ENCODE peak calls at places on chromosomes 2 and 18, in five cellular contexts. One of them, this sample, is unnamed.

GRCh38 chr2:71669058-71669456 is 215.7 kb downstream of the DYSF start:
- DNase-seq in neural progenitor cell: no peak
- DNase-seq in GM23248: no peak
- DNase-seq in fibroblast of lung: no peak
- DNase-seq in HepG2: no peak
- DNase-seq in this sample: no peak

GRCh38 chr2:158291544-158292175 is 164.9 kb downstream of the CCDC148 start:
- DNase-seq in GM23248: no peak
- DNase-seq in neural progenitor cell: no peak
- DNase-seq in HepG2: no peak
- DNase-seq in fibroblast of lung: no peak
- DNase-seq in this sample: no peak

GRCh38 chr2:111071480-111072143 is 49.1 kb upstream of the BCL2L11 start:
- DNase-seq in fibroblast of lung: peak; percentile 82
- DNase-seq in neural progenitor cell: no peak
- DNase-seq in GM23248: peak; percentile 59
- DNase-seq in HepG2: no peak
- DNase-seq in this sample: peak; percentile 45

GRCh38 chr18:51077217-51077616 is 47.2 kb downstream of the SMAD4 start:
- DNase-seq in neural progenitor cell: no peak
- DNase-seq in HepG2: no peak
- DNase-seq in fibroblast of lung: peak; percentile 81
- DNase-seq in GM23248: peak; percentile 80
- DNase-seq in this sample: no peak

GRCh38 chr2:176669398-176670174 is 400.3 kb downstream of the MTX2 start:
- DNase-seq in GM23248: peak; percentile 32
- DNase-seq in neural progenitor cell: no peak
- DNase-seq in fibroblast of lung: no peak
- DNase-seq in HepG2: no peak
- DNase-seq in this sample: peak; percentile 56

GRCh38 chr2:109463891-109464290 is 149.9 kb downstream of the SEPTIN10 start:
- DNase-seq in neural progenitor cell: no peak
- DNase-seq in HepG2: no peak
- DNase-seq in fibroblast of lung: no peak
- DNase-seq in GM23248: no peak
- DNase-seq in this sample: no peak

GRCh38 chr2:26615336-26616031 is 25.7 kb downstream of the CIB4 start:
- DNase-seq in fibroblast of lung: no peak
- DNase-seq in GM23248: no peak
- DNase-seq in HepG2: no peak
- DNase-seq in neural progenitor cell: no peak
- DNase-seq in this sample: peak; percentile 64

GRCh38 chr2:215619022-215619958 is 183.4 kb upstream of the FN1 start:
- DNase-seq in neural progenitor cell: peak; percentile 66
- DNase-seq in GM23248: peak; percentile 37
- DNase-seq in fibroblast of lung: peak; percentile 94
- DNase-seq in HepG2: peak; percentile 100
- DNase-seq in this sample: peak; percentile 80

GRCh38 chr2:120520929-120521912 is 175.3 kb downstream of the INHBB start:
- DNase-seq in fibroblast of lung: no peak
- DNase-seq in neural progenitor cell: peak; percentile 60
- DNase-seq in HepG2: peak; percentile 60
- DNase-seq in GM23248: peak; percentile 57
- DNase-seq in this sample: peak; percentile 85

GRCh38 chr18:38606841-38607240 is 1041.2 kb upstream of the CELF4 start:
- DNase-seq in HepG2: no peak
- DNase-seq in neural progenitor cell: no peak
- DNase-seq in GM23248: no peak
- DNase-seq in fibroblast of lung: no peak
- DNase-seq in this sample: no peak

GRCh38 chr2:133602538-133602937 is 34.3 kb upstream of the NCKAP5 start:
- DNase-seq in GM23248: peak; percentile 50
- DNase-seq in HepG2: no peak
- DNase-seq in fibroblast of lung: no peak
- DNase-seq in neural progenitor cell: no peak
- DNase-seq in this sample: no peak

GRCh38 chr2:2877427-2877826 is 500.2 kb downstream of the EIPR1 start:
- DNase-seq in GM23248: no peak
- DNase-seq in fibroblast of lung: no peak
- DNase-seq in neural progenitor cell: no peak
- DNase-seq in HepG2: no peak
- DNase-seq in this sample: no peak

GRCh38 chr18:23872701-23873550 is 141.6 kb upstream of the TTC39C start:
- DNase-seq in HepG2: no peak
- DNase-seq in fibroblast of lung: no peak
- DNase-seq in GM23248: no peak
- DNase-seq in neural progenitor cell: no peak
- DNase-seq in this sample: no peak

GRCh38 chr2:5915926-5916325 is 223.7 kb downstream of the SOX11 start:
- DNase-seq in fibroblast of lung: peak; percentile 38
- DNase-seq in GM23248: peak; percentile 0
- DNase-seq in neural progenitor cell: peak; percentile 48
- DNase-seq in HepG2: peak; percentile 16
- DNase-seq in this sample: peak; percentile 92

GRCh38 chr18:35095983-35096676 is 54.9 kb downstream of the MAPRE2 start:
- DNase-seq in fibroblast of lung: peak; percentile 59
- DNase-seq in HepG2: no peak
- DNase-seq in neural progenitor cell: no peak
- DNase-seq in GM23248: peak; percentile 32
- DNase-seq in this sample: no peak

GRCh38 chr2:74333896-74334586 is 9.2 kb downstream of the SLC4A5 start:
- DNase-seq in neural progenitor cell: no peak
- DNase-seq in HepG2: no peak
- DNase-seq in fibroblast of lung: no peak
- DNase-seq in GM23248: no peak
- DNase-seq in this sample: no peak

GRCh38 chr2:36271266-36271665 is 84.3 kb upstream of the CRIM1 start:
- DNase-seq in HepG2: no peak
- DNase-seq in GM23248: no peak
- DNase-seq in neural progenitor cell: no peak
- DNase-seq in fibroblast of lung: no peak
- DNase-seq in this sample: no peak

GRCh38 chr2:88307817-88308216 is 137.7 kb downstream of the THNSL2 start:
- DNase-seq in neural progenitor cell: peak; percentile 24
- DNase-seq in GM23248: peak; percentile 40
- DNase-seq in HepG2: peak; percentile 65
- DNase-seq in fibroblast of lung: no peak
- DNase-seq in this sample: peak; percentile 74

GRCh38 chr2:85250045-85250444 is 77.7 kb downstream of the TGOLN2 start:
- DNase-seq in neural progenitor cell: no peak
- DNase-seq in fibroblast of lung: no peak
- DNase-seq in HepG2: no peak
- DNase-seq in GM23248: peak; percentile 36
- DNase-seq in this sample: no peak

GRCh38 chr2:27888790-27889189 is 1.4 kb downstream of the RBKS start:
- DNase-seq in GM23248: peak; percentile 65
- DNase-seq in neural progenitor cell: no peak
- DNase-seq in fibroblast of lung: peak; percentile 72
- DNase-seq in HepG2: no peak
- DNase-seq in this sample: no peak

GRCh38 chr2:190578158-190579057 is 43.9 kb upstream of the NEMP2 start:
- DNase-seq in fibroblast of lung: peak; percentile 23
- DNase-seq in HepG2: peak; percentile 66
- DNase-seq in neural progenitor cell: no peak
- DNase-seq in GM23248: peak; percentile 31
- DNase-seq in this sample: peak; percentile 44

GRCh38 chr2:45004569-45005181 is 4.6 kb downstream of the SIX2 start:
- DNase-seq in HepG2: no peak
- DNase-seq in GM23248: peak; percentile 35
- DNase-seq in fibroblast of lung: no peak
- DNase-seq in neural progenitor cell: peak; percentile 71
- DNase-seq in this sample: no peak

GRCh38 chr18:2920546-2921343 is 73.9 kb downstream of the EMILIN2 start:
- DNase-seq in HepG2: no peak
- DNase-seq in GM23248: no peak
- DNase-seq in fibroblast of lung: no peak
- DNase-seq in neural progenitor cell: no peak
- DNase-seq in this sample: no peak
- H3K36me3 ChIP-seq in HepG2: peaks cover 36% of the 10 kb centered on the region
- H3K36me3 ChIP-seq in GM23248: peaks cover 9% of the 10 kb centered on the region
- H3K36me3 ChIP-seq in fibroblast of lung: peaks cover 30% of the 10 kb centered on the region
- H3K36me3 ChIP-seq in neural progenitor cell: peaks cover 6% of the 10 kb centered on the region
- H3K36me3 ChIP-seq in this sample: peaks cover 3% of the 10 kb centered on the region

GRCh38 chr2:171200469-171200868 is 39.8 kb upstream of the TLK1 start:
- DNase-seq in neural progenitor cell: no peak
- DNase-seq in GM23248: no peak
- DNase-seq in fibroblast of lung: no peak
- DNase-seq in HepG2: no peak
- DNase-seq in this sample: no peak

GRCh38 chr2:171205551-171205950 is 44.9 kb upstream of the TLK1 start:
- DNase-seq in neural progenitor cell: no peak
- DNase-seq in HepG2: no peak
- DNase-seq in GM23248: no peak
- DNase-seq in fibroblast of lung: no peak
- DNase-seq in this sample: no peak

GRCh38 chr2:171206422-171207115 is 45.9 kb upstream of the TLK1 start:
- DNase-seq in neural progenitor cell: no peak
- DNase-seq in GM23248: no peak
- DNase-seq in HepG2: no peak
- DNase-seq in fibroblast of lung: no peak
- DNase-seq in this sample: no peak

GRCh38 chr2:171201767-171202166 is 41.1 kb upstream of the TLK1 start:
- DNase-seq in neural progenitor cell: no peak
- DNase-seq in HepG2: no peak
- DNase-seq in GM23248: no peak
- DNase-seq in fibroblast of lung: no peak
- DNase-seq in this sample: no peak
- H2AFZ ChIP-seq in neural progenitor cell: no peak overlapping the region
- H2AFZ ChIP-seq in HepG2: no peak overlapping the region
- H2AFZ ChIP-seq in GM23248: no peak overlapping the region
- H2AFZ ChIP-seq in fibroblast of lung: no peak overlapping the region
- H2AFZ ChIP-seq in this sample: no peak overlapping the region

GRCh38 chr2:195602687-195603086 is 54.3 kb upstream of the SLC39A10 start:
- DNase-seq in fibroblast of lung: no peak
- DNase-seq in HepG2: no peak
- DNase-seq in neural progenitor cell: no peak
- DNase-seq in GM23248: no peak
- DNase-seq in this sample: no peak
- H3K36me3 ChIP-seq in fibroblast of lung: no peaks in the 10 kb centered on the region
- H3K36me3 ChIP-seq in HepG2: no peaks in the 10 kb centered on the region
- H3K36me3 ChIP-seq in neural progenitor cell: no peaks in the 10 kb centered on the region
- H3K36me3 ChIP-seq in GM23248: no peaks in the 10 kb centered on the region
- H3K36me3 ChIP-seq in this sample: no peaks in the 10 kb centered on the region

GRCh38 chr2:12456293-12457151 is 260.2 kb upstream of the TRIB2 start:
- DNase-seq in fibroblast of lung: peak; percentile 98
- DNase-seq in neural progenitor cell: peak; percentile 24
- DNase-seq in HepG2: peak; percentile 95
- DNase-seq in GM23248: peak; percentile 99
- DNase-seq in this sample: peak; percentile 82
- H2AFZ ChIP-seq in fibroblast of lung: no peak overlapping the region
- H2AFZ ChIP-seq in neural progenitor cell: no peak overlapping the region
- H2AFZ ChIP-seq in HepG2: no peak overlapping the region
- H2AFZ ChIP-seq in GM23248: peak overlapping the region; percentile 1
- H2AFZ ChIP-seq in this sample: peak overlapping the region; percentile 85

DNA sequence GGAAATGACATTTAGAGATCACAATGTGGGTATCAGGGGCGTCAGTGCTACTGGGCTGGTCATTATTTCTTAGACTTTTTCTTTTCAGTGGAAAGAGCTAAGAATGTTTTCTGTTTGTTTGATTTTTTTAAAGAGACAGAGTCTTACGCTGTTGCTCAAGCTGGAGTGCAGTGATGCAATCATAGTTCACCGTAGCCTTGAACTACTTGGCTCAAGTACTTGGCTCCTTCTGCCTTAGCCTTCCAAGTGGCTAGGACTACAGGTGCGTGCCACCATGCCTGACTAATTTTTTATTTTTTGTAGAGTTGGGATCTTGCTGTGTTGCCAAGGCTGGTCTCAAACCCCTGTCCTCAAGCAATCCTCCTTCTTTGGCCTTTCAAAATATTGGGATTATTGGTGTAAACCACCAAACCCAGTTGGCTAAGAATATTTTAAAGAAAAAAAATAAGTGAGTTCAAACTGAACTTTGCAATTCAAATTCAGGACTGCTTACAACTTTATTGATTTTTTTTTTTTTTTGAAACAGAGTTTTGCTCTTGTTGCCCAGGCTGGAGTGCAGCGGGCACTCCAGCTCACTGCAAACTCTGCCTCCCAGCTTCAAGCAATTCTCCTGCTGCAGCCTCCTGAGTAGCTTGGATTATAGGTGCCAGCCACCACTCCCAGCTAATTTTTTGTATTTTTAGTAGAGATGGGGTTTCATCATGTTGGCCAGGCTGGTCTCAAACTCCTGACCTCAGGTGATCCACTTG is 154.2 kb downstream of the MIB1 start:
- DNase-seq in fibroblast of lung: no peak
- DNase-seq in HepG2: no peak
- DNase-seq in neural progenitor cell: no peak
- DNase-seq in GM23248: peak; percentile 30
- DNase-seq in this sample: no peak
- H3K36me3 ChIP-seq in fibroblast of lung: no peaks in the 10 kb centered on the region
- H3K36me3 ChIP-seq in HepG2: no peaks in the 10 kb centered on the region
- H3K36me3 ChIP-seq in neural progenitor cell: no peaks in the 10 kb centered on the region
- H3K36me3 ChIP-seq in GM23248: no peaks in the 10 kb centered on the region
- H3K36me3 ChIP-seq in this sample: no peaks in the 10 kb centered on the region

GRCh38 chr2:203819434-203820133 is 48.0 kb upstream of the CTLA4 start:
- DNase-seq in HepG2: peak; percentile 97
- DNase-seq in fibroblast of lung: no peak
- DNase-seq in GM23248: no peak
- DNase-seq in neural progenitor cell: no peak
- DNase-seq in this sample: no peak
- H2AFZ ChIP-seq in HepG2: no peak overlapping the region
- H2AFZ ChIP-seq in fibroblast of lung: no peak overlapping the region
- H2AFZ ChIP-seq in GM23248: peak overlapping the region; percentile 56
- H2AFZ ChIP-seq in neural progenitor cell: peak overlapping the region; percentile 50
- H2AFZ ChIP-seq in this sample: no peak overlapping the region

This sample was measured in Karpas-422.